ENCODE peak calls at places on chromosomes 3 and 15, in six cellular contexts. H is PC-3, L is MM.1S, R is GM23248, C is hepatocyte, V is HCT116. Y is an unnamed sample. For H3K9me2, the result is how much of the 10 kb centered on the place peaks cover.

GRCh38 chr3:15512173-15512572 is 9.3 kb downstream of the COLQ start:
- DNase-seq in H (no peak), L (no peak), R (peak), C (peak), V (no peak), Y (no peak)

GRCh38 chr3:175150812-175151411 is 291.8 kb downstream of the NAALADL2 start:
- DNase-seq in H (peak), L (peak), R (no peak), C (no peak), V (peak), Y (no peak)

GRCh38 chr15:40344631-40345120 is 3.9 kb upstream of the CCDC9B start:
- DNase-seq in H (peak), L (peak), R (peak), C (peak), V (no peak), Y (peak)

GRCh38 chr3:148625145-148625736 is 72.5 kb upstream of the AGTR1 start:
- DNase-seq in H (peak), L (no peak), R (no peak), C (no peak), V (no peak), Y (no peak)

GRCh38 chr3:42906085-42906904 is at the start of gene ZNF662:
- DNase-seq in H (no peak), L (no peak), R (peak), C (no peak), V (no peak), Y (no peak)

GRCh38 chr3:3200632-3201212 is 21.2 kb upstream of the CRBN start:
- DNase-seq in H (peak), L (peak), R (peak), C (peak), V (peak), Y (peak)

GRCh38 chr3:162141232-162141631 is 644.6 kb downstream of the OTOL1 start:
- DNase-seq in H (peak), L (no peak), R (peak), C (no peak), V (no peak), Y (no peak)

GRCh38 chr3:73558399-73559075 is 66.2 kb downstream of the PDZRN3 start:
- DNase-seq in H (no peak), L (no peak), R (peak), C (no peak), V (no peak), Y (no peak)

GRCh38 chr3:177855021-177855420 is 657.7 kb upstream of the TBL1XR1 start:
- DNase-seq in H (no peak), L (no peak), R (no peak), C (no peak), V (no peak), Y (no peak)

GRCh38 chr15:31605467-31605931 is 278.9 kb downstream of the KLF13 start:
- DNase-seq in H (peak), L (no peak), R (peak), C (peak), V (no peak), Y (no peak)

GRCh38 chr15:39400821-39401550 is 179.9 kb upstream of the THBS1 start:
- DNase-seq in H (no peak), L (no peak), R (peak), C (peak), V (no peak), Y (peak)

GRCh38 chr3:186132487-186132886 is 23.6 kb upstream of the ETV5 start:
- DNase-seq in H (no peak), L (no peak), R (no peak), C (no peak), V (no peak), Y (no peak)

GRCh38 chr3:58484722-58485069 is 7.2 kb upstream of the KCTD6 start:
- DNase-seq in H (no peak), L (no peak), R (no peak), C (no peak), V (no peak), Y (no peak)

GRCh38 chr15:81334768-81335447 is 11.0 kb upstream of the STARD5 start:
- DNase-seq in H (no peak), L (no peak), R (no peak), C (peak), V (no peak), Y (no peak)

GRCh38 chr3:149393355-149394165 is 16.1 kb upstream of the TM4SF1 start:
- DNase-seq in H (peak), L (peak), R (peak), C (peak), V (peak), Y (peak)

GRCh38 chr3:189944285-189945145 is 176.2 kb downstream of the P3H2 start:
- DNase-seq in H (peak), L (no peak), R (no peak), C (peak), V (no peak), Y (no peak)

GRCh38 chr3:184727357-184728060 is 15.6 kb upstream of the MAGEF1 start:
- DNase-seq in H (peak), L (peak), R (peak), C (peak), V (peak), Y (peak)

GRCh38 chr3:54960066-54960465 is 32.2 kb upstream of the LRTM1 start:
- DNase-seq in H (no peak), L (no peak), R (no peak), C (no peak), V (no peak), Y (no peak)

GRCh38 chr15:74723754-74724334 is 1.5 kb downstream of the CYP1A1 start:
- DNase-seq in H (peak), L (peak), R (peak), C (peak), V (peak), Y (peak)

GRCh38 chr15:48630245-48630644 is 15.3 kb downstream of the FBN1 start:
- DNase-seq in H (no peak), L (no peak), R (peak), C (no peak), V (no peak), Y (no peak)

GRCh38 chr3:152295834-152296233 is 27.1 kb downstream of the MBNL1 start:
- DNase-seq in H (no peak), L (no peak), R (no peak), C (no peak), V (no peak), Y (no peak)

GRCh38 chr3:41158947-41159346 is 40.4 kb upstream of the CTNNB1 start:
- DNase-seq in H (peak), L (no peak), R (no peak), C (peak), V (no peak), Y (no peak)

GRCh38 chr3:41167722-41168497 is 31.4 kb upstream of the CTNNB1 start:
- DNase-seq in H (no peak), L (no peak), R (no peak), C (no peak), V (no peak), Y (no peak)

GRCh38 chr3:41162981-41163380 is 36.3 kb upstream of the CTNNB1 start:
- DNase-seq in H (no peak), L (no peak), R (no peak), C (no peak), V (no peak), Y (no peak)

GRCh38 chr3:41159581-41160189 is 39.6 kb upstream of the CTNNB1 start:
- DNase-seq in H (peak), L (no peak), R (no peak), C (peak), V (peak), Y (no peak)

DNA sequence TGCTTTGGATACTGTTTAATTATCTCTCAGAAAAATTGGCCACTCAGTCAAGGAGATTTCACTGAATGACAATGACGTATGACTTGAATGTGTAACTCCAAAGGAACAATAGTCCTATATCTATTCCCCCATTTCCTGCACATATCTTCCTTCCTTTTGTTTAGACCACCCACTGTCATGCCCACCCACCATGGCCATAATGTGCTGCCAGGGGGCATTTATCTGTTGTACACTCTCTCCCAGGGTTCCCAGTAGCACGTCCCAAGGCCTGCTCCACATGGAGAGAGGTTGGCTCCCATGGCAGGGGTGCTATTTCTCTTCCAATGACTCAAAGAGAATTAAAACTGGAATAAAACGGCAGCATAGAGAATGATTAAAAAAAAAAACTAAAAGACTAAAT is 36.8 kb upstream of the CTNNB1 start:
- DNase-seq in H (no peak), L (no peak), R (no peak), C (no peak), V (no peak), Y (no peak)
- H3K9me2 ChIP-seq in H (under half), L (under half), R (under half), C (under half), V (under half), Y (under half)

GRCh38 chr3:49639551-49639950 is 34.6 kb upstream of the APEH start:
- DNase-seq in H (no peak), L (no peak), R (peak), C (no peak), V (no peak), Y (no peak)

GRCh38 chr3:49636883-49637609 is 37.1 kb upstream of the APEH start:
- DNase-seq in H (peak), L (no peak), R (no peak), C (no peak), V (no peak), Y (no peak)

GRCh38 chr3:49641292-49641691 is 32.9 kb upstream of the APEH start:
- DNase-seq in H (no peak), L (no peak), R (no peak), C (no peak), V (no peak), Y (no peak)

GRCh38 chr3:49641921-49642707 is 32.0 kb upstream of the APEH start:
- DNase-seq in H (no peak), L (no peak), R (no peak), C (no peak), V (no peak), Y (no peak)

GRCh38 chr3:49638445-49638844 is 35.7 kb upstream of the APEH start:
- DNase-seq in H (peak), L (no peak), R (peak), C (peak), V (peak), Y (no peak)
- H3K4me3 ChIP-seq in H (no peak), L (no peak), R (no peak), C (no peak), V (peak), Y (no peak)

DNA sequence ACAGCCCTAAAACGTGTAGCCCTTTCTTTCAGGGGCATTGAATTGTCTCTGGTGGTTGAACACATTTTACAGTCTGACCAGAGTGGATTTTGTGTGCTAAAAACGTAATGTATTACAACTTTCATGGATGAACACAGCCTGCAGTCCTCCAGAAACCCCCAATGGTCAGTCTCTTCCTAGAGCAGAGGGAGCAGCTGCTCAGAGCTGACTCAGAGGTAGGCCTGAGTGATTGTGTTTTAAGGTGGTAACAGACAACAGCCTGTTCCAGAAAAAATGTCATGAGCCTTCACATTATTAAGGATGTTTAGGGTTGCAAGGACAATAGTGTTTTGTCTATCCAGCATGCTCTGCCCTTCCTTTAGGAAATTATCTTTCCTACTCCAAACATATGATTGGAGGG is 34.5 kb upstream of the CTNNB1 start:
- DNase-seq in H (no peak), L (no peak), R (no peak), C (no peak), V (no peak), Y (no peak)
- H3K9me2 ChIP-seq in H (under half), L (under half), R (under half), C (under half), V (under half), Y (under half)

DNA sequence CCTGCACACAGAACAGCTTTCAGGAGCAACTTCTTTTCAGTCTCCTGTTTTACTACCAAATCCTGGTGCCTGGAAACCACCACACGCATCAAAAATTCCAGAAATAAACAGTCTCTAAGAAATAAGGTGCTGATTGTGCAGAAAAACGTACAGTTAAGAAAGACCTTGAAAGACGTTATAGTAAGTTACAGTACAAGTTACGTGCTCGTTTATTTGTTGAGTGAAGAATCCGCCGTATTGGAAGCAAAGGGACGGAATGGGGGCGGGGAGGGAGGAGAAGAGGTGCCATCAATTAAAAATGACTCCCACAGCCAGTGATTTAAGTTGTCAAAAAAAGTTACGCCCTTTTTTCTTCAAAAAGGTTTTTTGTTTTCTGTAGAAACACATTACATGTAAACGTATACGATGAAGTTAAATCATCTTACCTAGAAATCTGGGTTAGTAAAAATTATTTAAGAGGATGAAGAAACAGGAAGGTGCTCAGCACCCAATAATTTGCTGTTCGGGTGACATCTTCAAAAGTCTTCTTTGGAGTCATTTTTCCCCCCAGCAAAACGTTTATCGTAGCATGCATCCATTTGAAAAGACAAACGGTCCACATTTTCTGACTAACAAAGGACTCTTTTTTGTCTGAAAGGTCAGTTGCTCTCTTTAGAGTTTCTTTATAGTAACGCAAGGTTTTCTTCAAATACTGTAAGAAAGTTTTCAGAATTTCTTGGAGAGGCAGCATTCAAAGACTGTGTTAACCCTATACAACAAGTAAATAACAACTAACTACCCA is 782 bp upstream of the UACA start:
- DNase-seq in H (no peak), L (no peak), R (no peak), C (peak), V (no peak), Y (no peak)
- H3K4me3 ChIP-seq in H (peak), L (peak), R (peak), C (peak), V (peak), Y (no peak)

GRCh38 chr3:41163399-41163798 is 35.9 kb upstream of the CTNNB1 start:
- DNase-seq in H (no peak), L (no peak), R (no peak), C (peak), V (no peak), Y (no peak)
- H3K9me2 ChIP-seq in H (under half), L (under half), R (under half), C (under half), V (under half), Y (under half)

GRCh38 chr3:194488007-194488742 is 1.4 kb upstream of the ATP13A3 start:
- DNase-seq in H (peak), L (no peak), R (no peak), C (no peak), V (no peak), Y (peak)
- H3K4me3 ChIP-seq in H (no peak), L (peak), R (no peak), C (no peak), V (no peak), Y (peak)

DNA sequence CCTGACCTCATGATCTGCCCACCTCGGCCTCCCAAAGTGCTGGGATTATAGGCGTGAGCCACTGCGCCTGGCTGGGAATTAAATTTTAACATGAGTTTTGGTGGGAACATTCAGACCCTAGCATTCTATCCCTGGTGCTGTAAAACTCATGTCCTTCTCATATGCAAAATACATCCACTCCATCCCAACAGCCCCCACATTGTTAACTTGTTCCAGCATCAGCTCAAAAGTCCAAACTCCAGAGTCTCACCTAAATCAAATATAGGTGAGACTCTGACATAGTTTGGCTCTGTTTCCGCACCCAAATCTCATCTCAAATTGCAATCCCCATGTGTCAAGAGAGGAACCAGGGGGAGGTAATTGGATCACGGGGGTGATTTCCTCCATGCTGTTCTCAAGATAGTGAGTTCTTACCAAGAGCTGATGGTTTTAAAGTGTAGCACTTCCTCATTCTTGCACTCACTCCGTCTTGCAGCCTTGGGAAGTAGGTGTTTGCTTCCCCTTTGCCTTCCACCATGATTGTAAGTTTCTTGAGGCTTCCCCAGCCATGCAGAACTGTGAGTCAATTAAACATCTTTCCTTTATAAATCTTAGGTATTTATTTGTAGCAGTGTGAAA is 96.2 kb upstream of the PLCL2 start:
- DNase-seq in H (no peak), L (no peak), R (no peak), C (no peak), V (no peak), Y (no peak)
- H3K9me2 ChIP-seq in H (under half), L (under half), R (under half), C (under half), V (under half), Y (under half)

DNA sequence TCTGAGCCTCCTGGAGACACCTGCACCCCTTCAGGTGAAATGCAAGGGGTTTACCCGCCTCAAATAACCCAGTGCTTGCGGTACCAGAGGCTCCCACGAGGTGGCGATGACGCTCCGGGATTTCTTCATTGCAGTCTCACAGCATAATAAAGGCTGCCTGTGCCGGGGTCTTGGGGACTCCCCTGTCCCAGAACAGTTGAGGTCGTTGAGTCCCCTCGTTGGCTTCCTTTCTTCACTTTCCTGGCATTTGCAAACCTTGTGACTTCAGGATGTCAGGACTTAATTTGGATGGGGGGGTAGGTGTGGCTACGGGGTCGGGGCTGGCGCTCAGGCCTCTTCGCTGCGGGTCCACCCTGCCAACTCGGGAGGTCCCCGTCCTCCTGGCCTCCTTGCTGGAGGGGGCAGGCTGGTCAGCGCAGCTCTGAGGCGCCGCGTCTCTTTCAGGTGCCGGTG is 1.3 kb downstream of the GNAT1 start:
- DNase-seq in H (peak), L (peak), R (peak), C (peak), V (peak), Y (peak)
- H3K4me3 ChIP-seq in H (no peak), L (no peak), R (no peak), C (no peak), V (no peak), Y (no peak)

GRCh38 chr15:97561529-97561928 is 399.0 kb upstream of the ARRDC4 start:
- DNase-seq in H (no peak), L (peak), R (no peak), C (no peak), V (no peak), Y (no peak)

GRCh38 chr15:97566957-97567356 is 393.5 kb upstream of the ARRDC4 start:
- DNase-seq in H (no peak), L (no peak), R (no peak), C (no peak), V (no peak), Y (no peak)

GRCh38 chr15:97563516-97563915 is 397.0 kb upstream of the ARRDC4 start:
- DNase-seq in H (no peak), L (no peak), R (no peak), C (no peak), V (no peak), Y (no peak)

DNA sequence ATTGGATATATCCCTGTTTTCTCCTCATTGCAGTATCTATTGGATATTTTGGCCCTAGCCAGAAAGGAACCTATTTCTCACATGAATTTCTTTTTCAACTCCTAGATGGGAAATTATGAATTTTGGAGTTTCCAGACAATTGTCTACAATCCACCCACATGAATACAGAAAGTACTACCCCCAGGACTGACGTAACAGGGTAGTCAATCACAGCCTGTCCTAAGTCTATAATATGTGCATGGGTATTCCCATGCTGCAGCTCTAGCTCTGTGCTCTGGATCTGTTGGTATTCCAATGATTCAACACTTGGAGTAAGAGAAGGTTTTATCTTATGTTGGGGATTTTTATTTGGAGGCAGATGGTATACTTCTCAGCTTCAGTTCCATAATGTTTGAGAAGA is 393.1 kb upstream of the ARRDC4 start:
- DNase-seq in H (no peak), L (no peak), R (no peak), C (no peak), V (no peak), Y (no peak)
- H3K9me2 ChIP-seq in H (under half), L (under half), R (under half), C (under half), V (under half), Y (under half)

GRCh38 chr3:377158-377561 is 180.6 kb downstream of the CHL1 start:
- DNase-seq in H (peak), L (peak), R (peak), C (peak), V (no peak), Y (peak)
- H3K4me3 ChIP-seq in H (no peak), L (no peak), R (no peak), C (no peak), V (no peak), Y (no peak)

Y was measured in Karpas-422.